ENCODE peak calls at places on chromosomes 13 and 19, in five cellular contexts. H is A172, P is T follicular helper cell, C is HTR-8/SVneo, D is SK-N-SH. R is an unnamed sample.

GRCh38 chr13:21079206-21079605 is 17.8 kb upstream of the LATS2 start:
- DNase-seq in H (no peak), P (no peak), C (no peak), D (no peak), R (no peak)

GRCh38 chr13:40031031-40031430 is 375.6 kb downstream of the COG6 start:
- DNase-seq in H (peak), P (no peak), C (peak), D (no peak), R (no peak)

GRCh38 chr19:8494158-8494557 is 8.3 kb downstream of the PRAM1 start:
- DNase-seq in H (no peak), P (no peak), C (no peak), D (no peak), R (no peak)

GRCh38 chr19:33443638-33444195 is 70.2 kb downstream of the CEBPG start:
- DNase-seq in H (no peak), P (no peak), C (no peak), D (no peak), R (no peak)

GRCh38 chr19:55173717-55174409 is 6.2 kb downstream of the SYT5 start:
- DNase-seq in H (peak), P (peak), C (peak), D (peak), R (no peak)

GRCh38 chr13:51794959-51795358 is 9.0 kb downstream of the DHRS12 start:
- DNase-seq in H (no peak), P (no peak), C (no peak), D (no peak), R (no peak)

GRCh38 chr13:106561551-106562170 is 6.3 kb downstream of the ARGLU1 start:
- DNase-seq in H (no peak), P (no peak), C (no peak), D (no peak), R (no peak)

GRCh38 chr13:75798353-75799245 is 162.5 kb downstream of the LMO7 start:
- DNase-seq in H (peak), P (no peak), C (no peak), D (no peak), R (no peak)

GRCh38 chr13:40259899-40260298 is 406.5 kb downstream of the FOXO1 start:
- DNase-seq in H (no peak), P (no peak), C (no peak), D (no peak), R (no peak)

GRCh38 chr19:41691268-41691970 is 3.3 kb upstream of the CEACAM7 start:
- DNase-seq in H (no peak), P (peak), C (no peak), D (peak), R (no peak)

GRCh38 chr13:45341799-45342584 is 1.0 kb upstream of the TPT1 start:
- DNase-seq in H (no peak), P (no peak), C (no peak), D (peak), R (no peak)

GRCh38 chr13:45492538-45492937 is 27.8 kb downstream of the COG3 start:
- DNase-seq in H (no peak), P (no peak), C (no peak), D (no peak), R (no peak)

GRCh38 chr19:33310606-33311325 is 8.4 kb upstream of the CEBPA start:
- DNase-seq in H (no peak), P (no peak), C (no peak), D (no peak), R (no peak)

GRCh38 chr19:21110183-21110582 is 28.2 kb downstream of the ZNF714 start:
- DNase-seq in H (no peak), P (no peak), C (no peak), D (no peak), R (no peak)

GRCh38 chr13:110416131-110416584 is 109.1 kb downstream of the COL4A2 start:
- DNase-seq in H (no peak), P (no peak), C (no peak), D (no peak), R (no peak)

GRCh38 chr13:48232420-48233096 is 448 bp upstream of the ITM2B start:
- DNase-seq in H (no peak), P (no peak), C (no peak), D (no peak), R (no peak)

GRCh38 chr13:60583196-60583908 is 186.3 kb downstream of the TDRD3 start:
- DNase-seq in H (peak), P (no peak), C (no peak), D (no peak), R (no peak)

GRCh38 chr19:2754659-2755447 is 15.0 kb upstream of the SLC39A3 start:
- DNase-seq in H (no peak), P (no peak), C (no peak), D (no peak), R (no peak)

GRCh38 chr13:94309997-94310842 is 169.3 kb downstream of the DCT start:
- DNase-seq in H (peak), P (no peak), C (peak), D (no peak), R (no peak)

GRCh38 chr13:45331981-45332830 is 8.8 kb downstream of the TPT1 start:
- DNase-seq in H (peak), P (no peak), C (no peak), D (no peak), R (no peak)

GRCh38 chr13:49053215-49053614 is 77.5 kb downstream of the FNDC3A start:
- DNase-seq in H (no peak), P (no peak), C (no peak), D (no peak), R (no peak)

GRCh38 chr19:50344661-50345318 is 15.6 kb upstream of the KCNC3 start:
- DNase-seq in H (no peak), P (no peak), C (no peak), D (no peak), R (no peak)

GRCh38 chr13:31594056-31594455 is 145.3 kb upstream of the RXFP2 start:
- DNase-seq in H (no peak), P (no peak), C (no peak), D (no peak), R (no peak)

GRCh38 chr13:96191367-96191766 is 101.5 kb downstream of the HS6ST3 start:
- DNase-seq in H (no peak), P (no peak), C (no peak), D (no peak), R (no peak)

GRCh38 chr13:109718726-109719125 is 67.7 kb downstream of the IRS2 start:
- DNase-seq in H (no peak), P (no peak), C (no peak), D (no peak), R (no peak)

GRCh38 chr19:55041627-55042343 is 3.7 kb upstream of the GP6 start:
- DNase-seq in H (no peak), P (no peak), C (no peak), D (no peak), R (no peak)

GRCh38 chr13:102028198-102028597 is 373.6 kb downstream of the FGF14 start:
- DNase-seq in H (no peak), P (no peak), C (no peak), D (no peak), R (no peak)

GRCh38 chr19:2848625-2849024 is 7.3 kb downstream of the ZNF555 start:
- DNase-seq in H (no peak), P (no peak), C (no peak), D (no peak), R (no peak)

GRCh38 chr13:28573595-28574373 is 78.9 kb upstream of the FLT1 start:
- DNase-seq in H (no peak), P (no peak), C (no peak), D (no peak), R (no peak)

GRCh38 chr19:44998025-44998424 is 3.2 kb upstream of the RELB start:
- DNase-seq in H (no peak), P (no peak), C (no peak), D (no peak), R (no peak)

GRCh38 chr13:55963934-55964333 is 1176.8 kb upstream of the PRR20A start:
- DNase-seq in H (no peak), P (no peak), C (no peak), D (no peak), R (no peak)

GRCh38 chr13:39900106-39900750 is 244.8 kb downstream of the COG6 start:
- DNase-seq in H (no peak), P (no peak), C (no peak), D (no peak), R (no peak)

GRCh38 chr13:40221131-40221459 is 445.3 kb downstream of the FOXO1 start:
- DNase-seq in H (no peak), P (no peak), C (no peak), D (no peak), R (no peak)

GRCh38 chr13:60584976-60585375 is 188.0 kb downstream of the TDRD3 start:
- DNase-seq in H (no peak), P (no peak), C (no peak), D (no peak), R (no peak)

GRCh38 chr13:98626298-98626940 is 49.5 kb upstream of the STK24 start:
- DNase-seq in H (no peak), P (no peak), C (no peak), D (no peak), R (no peak)

GRCh38 chr19:40467007-40467565 is 285 bp downstream of the SPTBN4 start:
- DNase-seq in H (no peak), P (no peak), C (no peak), D (peak), R (no peak)

GRCh38 chr13:33937373-33938087 is 119.6 kb downstream of the RFC3 start:
- DNase-seq in H (peak), P (no peak), C (no peak), D (no peak), R (no peak)

R was measured in T-helper 1 cell.